ENCODE peak calls at places on chromosomes 16 and 17, in four cellular contexts. Q, H, D and G are unnamed samples.

GRCh38 chr16:23509763-23510153 is 536 bp downstream of the GGA2 start:
- DNase-seq in D (no peak), Q (no peak), H (no peak), G (no peak)

GRCh38 chr16:24116989-24117388 is 139.1 kb upstream of the CACNG3 start:
- DNase-seq in Q (no peak), D (peak; percentile 35), H (no peak), G (no peak)

GRCh38 chr16:83689385-83689831 is 118.4 kb upstream of the HSBP1 start:
- DNase-seq in H (no peak), Q (no peak), D (no peak), G (no peak)

GRCh38 chr16:3020604-3021448 is 658 bp downstream of the TNFRSF12A start:
- DNase-seq in D (peak; percentile 77), H (peak; percentile 78), Q (peak; percentile 87), G (peak; percentile 81)

GRCh38 chr17:35540589-35541404 is 3.3 kb upstream of the SLFN12L start:
- DNase-seq in Q (no peak), D (no peak), H (no peak), G (no peak)

GRCh38 chr17:69060835-69061234 is at the start of gene ABCA9:
- DNase-seq in D (no peak), Q (no peak), H (no peak), G (no peak)

GRCh38 chr16:48353565-48354163 is 31.5 kb downstream of the SIAH1 start:
- DNase-seq in Q (peak; percentile 78), D (peak; percentile 74), H (peak; percentile 51), G (peak; percentile 78)

GRCh38 chr17:50582741-50583140 is 22.2 kb downstream of the CACNA1G start:
- DNase-seq in H (no peak), D (no peak), Q (no peak), G (no peak)

GRCh38 chr17:36862116-36862920 is 75.0 kb upstream of the LHX1 start:
- DNase-seq in Q (no peak), H (no peak), D (peak; percentile 89), G (no peak)

GRCh38 chr16:11783319-11784047 is 13.6 kb downstream of the ZC3H7A start:
- DNase-seq in Q (no peak), D (peak; percentile 31), H (no peak), G (no peak)

GRCh38 chr17:75629157-75629556 is 4.1 kb upstream of the SMIM5 start:
- DNase-seq in Q (no peak), D (no peak), H (no peak), G (no peak)

GRCh38 chr17:6435051-6435450 is at the start of gene AIPL1:
- DNase-seq in Q (no peak), D (no peak), H (no peak), G (no peak)

GRCh38 chr17:57810740-57811632 is 38.9 kb downstream of the MRPS23 start:
- DNase-seq in H (no peak), D (no peak), Q (peak; percentile 25), G (no peak)

GRCh38 chr16:15573274-15573895 is 69.6 kb downstream of the MARF1 start:
- DNase-seq in D (no peak), H (no peak), Q (no peak), G (no peak)

GRCh38 chr16:52561910-52562741 is 15.2 kb upstream of the TOX3 start:
- DNase-seq in D (no peak), Q (peak; percentile 54), H (no peak), G (no peak)

GRCh38 chr17:57675427-57675826 is 69.7 kb downstream of the CCDC182 start:
- DNase-seq in H (no peak), D (no peak), Q (no peak), G (no peak)

GRCh38 chr17:52158450-52159042 is at the start of gene CA10:
- DNase-seq in Q (no peak), H (peak; percentile 51), D (no peak), G (no peak)

GRCh38 chr17:2054740-2055493 is at the start of gene HIC1:
- DNase-seq in Q (peak; percentile 24), H (no peak), D (peak; percentile 52), G (peak; percentile 92)

GRCh38 chr17:29844339-29845048 is 85.5 kb downstream of the SSH2 start:
- DNase-seq in H (no peak), D (peak; percentile 16), Q (no peak), G (no peak)

GRCh38 chr16:50925758-50926357 is 184.0 kb downstream of the CYLD start:
- DNase-seq in Q (no peak), D (no peak), H (no peak), G (no peak)

GRCh38 chr17:63474174-63474913 is 2.5 kb upstream of the ACE start:
- DNase-seq in D (no peak), Q (no peak), H (no peak), G (no peak)
- TF ChIP-seq MAFK in D (no peak), Q (no peak), H (no peak), G (no peak)

DNA sequence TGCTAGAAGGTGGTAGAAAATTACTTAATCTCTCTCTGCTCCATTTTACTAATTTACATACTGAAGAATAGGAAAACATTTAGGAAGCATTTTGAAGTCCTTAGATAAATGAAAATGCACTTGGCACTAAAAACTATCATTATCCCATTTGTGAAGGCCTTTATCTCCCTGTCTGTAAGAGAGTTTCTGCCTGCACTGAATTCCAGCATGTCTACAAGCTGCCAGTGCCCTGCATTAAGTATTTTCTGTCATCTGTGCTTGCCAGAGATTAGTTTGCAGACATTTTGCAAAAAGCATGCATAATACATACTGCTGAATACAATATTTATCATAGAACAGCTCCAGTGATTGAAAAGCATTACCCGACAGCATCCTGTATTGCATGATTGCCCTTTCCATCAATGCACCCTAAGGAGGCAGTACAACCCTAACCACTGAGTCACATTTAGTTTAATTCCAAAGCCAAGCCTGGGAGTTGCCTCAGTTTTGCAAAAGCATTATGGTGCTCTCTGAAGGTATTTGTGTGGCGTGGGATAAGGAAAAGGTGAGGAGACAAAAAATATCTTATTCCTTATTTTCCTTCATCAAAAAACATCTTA is 280.2 kb upstream of the TOM1L1 start:
- DNase-seq in D (no peak), H (no peak), Q (no peak), G (no peak)
- TF ChIP-seq RNF2 in D (no peak), H (no peak), Q (no peak), G (no peak)

GRCh38 chr16:72990571-72990970 is 57.4 kb downstream of the ZFHX3 start:
- DNase-seq in Q (no peak), H (no peak), D (no peak), G (no peak)

GRCh38 chr16:72990003-72990521 is 57.9 kb downstream of the ZFHX3 start:
- DNase-seq in H (no peak), Q (no peak), D (no peak), G (no peak)

GRCh38 chr16:72991211-72991610 is 56.7 kb downstream of the ZFHX3 start:
- DNase-seq in Q (no peak), H (no peak), D (no peak), G (no peak)

GRCh38 chr16:72988568-72988967 is 59.4 kb downstream of the ZFHX3 start:
- DNase-seq in H (no peak), D (no peak), Q (no peak), G (no peak)

DNA sequence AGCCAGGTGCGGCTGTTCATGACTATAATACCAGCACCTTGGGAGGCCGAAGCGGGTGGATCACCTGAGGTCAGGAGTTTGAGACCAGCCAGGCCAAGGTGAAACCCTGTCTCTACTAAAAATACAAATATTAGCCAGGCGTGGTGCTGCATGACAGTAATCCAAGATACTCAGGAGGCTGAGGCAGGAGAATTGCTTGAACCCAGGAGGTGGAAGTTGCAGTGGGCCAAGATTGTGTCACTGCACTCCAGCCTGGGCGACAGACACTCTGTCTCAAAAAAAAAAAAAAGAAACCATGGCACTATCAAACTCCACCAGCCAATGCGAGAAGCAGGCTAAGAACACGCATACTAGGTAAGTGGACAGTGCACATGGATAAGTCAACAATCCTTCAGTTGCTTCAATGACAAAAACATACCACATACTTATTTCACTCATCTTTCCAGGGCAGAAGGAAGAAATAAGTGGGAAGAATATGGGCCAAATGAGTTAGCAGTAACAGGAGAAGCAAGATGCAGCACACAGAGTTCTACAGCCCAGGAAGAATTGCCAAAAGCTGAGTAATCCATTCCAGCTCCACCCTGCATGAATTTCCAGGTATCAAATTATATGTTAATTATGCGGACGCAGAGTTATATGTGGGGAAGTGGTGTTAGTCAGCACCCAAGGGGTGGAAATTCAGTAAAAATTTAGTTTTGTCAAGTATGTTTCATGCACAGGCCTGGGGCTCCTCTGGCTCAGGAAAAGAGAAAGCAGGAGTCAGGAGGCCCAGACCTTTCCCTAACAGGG is 58.5 kb downstream of the ZFHX3 start:
- DNase-seq in H (no peak), Q (no peak), D (no peak), G (no peak)
- TF ChIP-seq MAFK in H (no peak), Q (no peak), D (no peak), G (no peak)

GRCh38 chr17:66574123-66574522 is 260.8 kb upstream of the CACNG5 start:
- DNase-seq in D (no peak), Q (no peak), H (no peak), G (no peak)
- TF ChIP-seq RNF2 in D (no peak), Q (no peak), H (no peak), G (no peak)

GRCh38 chr17:14356043-14356637 is 55.3 kb downstream of the HS3ST3B1 start:
- DNase-seq in H (no peak), Q (no peak), D (no peak), G (no peak)

GRCh38 chr17:14360851-14361250 is 60.0 kb downstream of the HS3ST3B1 start:
- DNase-seq in D (no peak), Q (no peak), H (no peak), G (no peak)

GRCh38 chr17:14361470-14361869 is 60.6 kb downstream of the HS3ST3B1 start:
- DNase-seq in D (no peak), Q (peak; percentile 37), H (no peak), G (no peak)

GRCh38 chr17:14361945-14362508 is 61.1 kb downstream of the HS3ST3B1 start:
- DNase-seq in Q (peak; percentile 69), H (no peak), D (no peak), G (peak; percentile 17)

DNA sequence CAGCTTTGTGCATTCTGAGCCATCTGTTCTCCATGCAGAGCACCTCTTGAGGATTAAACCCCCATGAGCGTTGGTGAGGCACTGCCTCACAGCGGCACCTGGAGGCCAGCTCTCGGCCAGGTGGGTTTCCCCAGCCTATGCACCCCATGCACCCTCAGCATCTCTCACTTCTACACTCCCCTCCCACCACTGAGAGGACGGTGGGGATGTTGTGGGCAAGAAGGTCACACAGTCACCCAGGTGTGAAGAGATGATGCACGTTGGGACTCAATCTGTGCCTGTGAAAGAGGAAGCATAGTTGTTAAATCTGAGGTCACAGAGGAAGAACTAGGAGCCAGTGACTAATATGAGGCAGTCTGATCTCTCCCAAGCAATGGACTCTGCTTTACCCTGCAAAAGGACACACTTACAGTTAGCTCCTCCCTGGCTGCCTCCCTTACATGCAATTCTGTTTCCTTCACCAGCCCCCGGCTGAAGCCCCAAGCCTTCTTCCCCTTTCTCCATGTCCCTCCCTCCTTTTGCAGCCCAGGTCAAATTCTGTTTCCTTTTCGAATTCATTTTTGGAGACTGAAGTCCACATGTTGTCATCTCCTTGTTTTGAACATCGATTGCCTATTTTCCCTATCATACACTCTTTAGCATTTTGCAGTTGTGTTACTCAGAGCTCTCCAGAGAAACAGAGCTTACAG is 58.5 kb downstream of the HS3ST3B1 start:
- DNase-seq in H (no peak), Q (peak; percentile 52), D (no peak), G (no peak)
- TF ChIP-seq MAFK in H (no peak), Q (no peak), D (no peak), G (no peak)